ENCODE peak calls at places on chromosomes 7 and 10, in five cellular contexts. S, T, F, Y and N are unnamed samples.

GRCh38 chr7:27158436-27159277 is 2.2 kb upstream of the HOXA7 start:
- DNase-seq in S (no peak), T (no peak), F (no peak), Y (no peak), N (no peak)

GRCh38 chr7:35647171-35647574 is 47.8 kb downstream of the HERPUD2 start:
- DNase-seq in S (no peak), T (no peak), F (peak; percentile 30), Y (no peak), N (no peak)

GRCh38 chr7:21318190-21318915 is 109.5 kb upstream of the SP4 start:
- DNase-seq in S (no peak), T (no peak), F (peak; percentile 38), Y (no peak), N (no peak)

GRCh38 chr7:1309290-1309689 is 76.6 kb downstream of the UNCX start:
- DNase-seq in S (no peak), T (no peak), F (no peak), Y (no peak), N (no peak)

GRCh38 chr10:9010093-9010492 is 955.6 kb downstream of the GATA3 start:
- DNase-seq in S (no peak), T (peak; percentile 39), F (no peak), Y (peak; percentile 14), N (no peak)

GRCh38 chr7:132653364-132653930 is 77.2 kb upstream of the PLXNA4 start:
- DNase-seq in S (no peak), T (no peak), F (no peak), Y (no peak), N (no peak)

GRCh38 chr7:117041007-117041406 is 87.7 kb downstream of the ST7 start:
- DNase-seq in S (no peak), T (no peak), F (peak; percentile 76), Y (no peak), N (peak; percentile 40)

GRCh38 chr7:115066050-115066449 is 144.2 kb downstream of the MDFIC start:
- DNase-seq in S (no peak), T (no peak), F (no peak), Y (no peak), N (no peak)

GRCh38 chr7:69076566-69076965 is 521.7 kb upstream of the AUTS2 start:
- DNase-seq in S (no peak), T (no peak), F (no peak), Y (no peak), N (no peak)

GRCh38 chr10:79237801-79238520 is 109.3 kb upstream of the PPIF start:
- DNase-seq in S (no peak), T (no peak), F (no peak), Y (no peak), N (no peak)